ENCODE peak calls at places on chromosome 13, in nine cellular contexts. S is progenitor cell of endocrine pancreas, G is BE2C, X is GM13976, Y is GM06990, I is right atrium auricular region, R is fibroblast of the aortic adventitia, D is NB4, C is Caco-2. O is an unnamed sample.

GRCh38 chr13:71922191-71922590 is 55.2 kb upstream of the DACH1 start:
- DNase-seq in I (no peak), S (no peak), G (peak; percentile 38), Y (no peak), D (no peak), R (no peak), X (no peak), C (no peak), O (no peak)

GRCh38 chr13:57629821-57630235 is 1.7 kb upstream of the PCDH17 start:
- DNase-seq in Y (peak; percentile 37), R (peak; percentile 67), D (no peak), I (peak; percentile 93), S (peak; percentile 96), C (no peak), G (peak; percentile 98), X (peak; percentile 41), O (peak; percentile 97)

GRCh38 chr13:74062933-74063332 is 71.3 kb downstream of the KLF12 start:
- DNase-seq in D (no peak), X (peak; percentile 44), I (peak; percentile 75), S (no peak), C (no peak), Y (peak; percentile 53), G (no peak), R (peak; percentile 79), O (no peak)

GRCh38 chr13:45362939-45363338 is 22.0 kb upstream of the TPT1 start:
- DNase-seq in C (no peak), S (no peak), D (peak; percentile 84), G (no peak), R (no peak), X (no peak), I (no peak), Y (no peak), O (no peak)

GRCh38 chr13:59103004-59103768 is 1060.5 kb downstream of the DIAPH3 start:
- DNase-seq in D (no peak), S (no peak), R (peak; percentile 56), G (peak; percentile 45), C (no peak), Y (no peak), I (no peak), X (no peak), O (no peak)

GRCh38 chr13:20721454-20722357 is 18.2 kb downstream of the IL17D start:
- DNase-seq in R (peak; percentile 77), C (no peak), X (no peak), G (no peak), I (peak; percentile 44), Y (no peak), D (no peak), S (no peak), O (peak; percentile 68)

GRCh38 chr13:35953537-35954206 is 177.5 kb downstream of the DCLK1 start:
- DNase-seq in C (peak; percentile 42), I (peak; percentile 87), X (no peak), R (peak; percentile 95), Y (no peak), S (peak; percentile 43), D (peak; percentile 53), G (peak; percentile 87), O (peak; percentile 59)

GRCh38 chr13:38421590-38422560 is 72.2 kb downstream of the UFM1 start:
- DNase-seq in I (no peak), Y (no peak), R (no peak), G (no peak), C (no peak), X (no peak), S (no peak), D (no peak), O (no peak)

GRCh38 chr13:44471686-44472085 is 98.1 kb downstream of the SERP2 start:
- DNase-seq in D (no peak), R (peak; percentile 46), S (no peak), G (no peak), X (no peak), C (no peak), I (no peak), Y (no peak), O (no peak)

GRCh38 chr13:37070956-37071355 is 11.5 kb upstream of the SUPT20H start:
- DNase-seq in I (no peak), R (peak; percentile 31), Y (no peak), C (no peak), D (no peak), S (no peak), G (no peak), X (no peak), O (no peak)

GRCh38 chr13:110028311-110028710 is 241.9 kb upstream of the IRS2 start:
- DNase-seq in I (no peak), G (no peak), R (no peak), Y (no peak), S (no peak), X (no peak), D (no peak), C (no peak), O (no peak)

GRCh38 chr13:51370116-51370515 is 30.6 kb downstream of the SERPINE3 start:
- DNase-seq in S (no peak), I (no peak), R (peak; percentile 55), Y (no peak), X (no peak), D (peak; percentile 57), C (no peak), G (no peak), O (no peak)

GRCh38 chr13:49791214-49791752 is 1.2 kb downstream of the KPNA3 start:
- DNase-seq in S (no peak), Y (no peak), C (no peak), I (no peak), G (no peak), R (peak; percentile 32), X (peak; percentile 50), D (peak; percentile 77), O (no peak)

GRCh38 chr13:33191425-33192221 is 93.9 kb downstream of the STARD13 start:
- DNase-seq in D (no peak), Y (no peak), X (no peak), S (no peak), C (no peak), I (no peak), G (peak; percentile 70), R (no peak), O (no peak)

GRCh38 chr13:110227416-110227815 is 79.5 kb downstream of the COL4A1 start:
- DNase-seq in R (no peak), S (no peak), D (no peak), I (no peak), X (no peak), C (no peak), Y (no peak), G (no peak), O (no peak)

GRCh38 chr13:111283991-111284390 is 36.5 kb upstream of the TEX29 start:
- DNase-seq in C (no peak), Y (no peak), X (no peak), D (no peak), S (no peak), G (no peak), R (no peak), I (no peak), O (no peak)

GRCh38 chr13:67416047-67416925 is 186.2 kb upstream of the PCDH9 start:
- DNase-seq in I (no peak), Y (no peak), X (no peak), C (peak; percentile 48), S (peak; percentile 30), G (peak; percentile 81), R (peak; percentile 22), D (peak; percentile 29), O (peak; percentile 83)
- TF ChIP-seq CTCF in I (peak; percentile 54), Y (peak; percentile 42), X (peak; percentile 11), C (peak; percentile 60), S (peak; percentile 67), G (peak; percentile 99), R (peak; percentile 74), D (peak; percentile 90), O (peak; percentile 82)

DNA sequence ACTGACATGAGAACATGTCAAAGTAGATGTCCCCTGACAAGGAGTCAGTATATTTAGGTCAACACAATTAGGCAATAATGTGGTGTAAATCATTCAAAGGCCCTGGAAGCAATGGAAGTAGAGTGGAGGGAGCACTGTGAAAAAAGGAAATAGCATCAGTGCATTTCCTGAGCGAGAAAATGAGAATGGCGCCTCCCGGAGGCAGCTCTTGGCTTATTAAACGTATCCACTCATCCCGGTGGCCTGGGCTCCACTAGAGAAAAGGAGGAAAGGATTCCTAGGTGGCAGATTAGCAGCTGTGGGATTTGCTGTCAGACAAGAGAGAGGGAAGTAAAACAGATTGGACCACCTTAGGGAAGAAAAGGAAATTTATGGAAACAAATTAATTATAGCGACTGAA is 173.7 kb upstream of the TMTC4 start:
- DNase-seq in X (no peak), D (no peak), I (no peak), R (no peak), C (no peak), G (no peak), S (no peak), Y (no peak), O (no peak)
- TF ChIP-seq CTCF in X (no peak), D (no peak), I (no peak), R (no peak), C (no peak), G (no peak), S (no peak), Y (peak; percentile 6), O (no peak)

GRCh38 chr13:63455938-63456337 is 2040.3 kb upstream of the PCDH20 start:
- DNase-seq in S (no peak), R (no peak), Y (no peak), D (no peak), G (no peak), X (no peak), C (no peak), I (no peak), O (no peak)
- TF ChIP-seq CTCF in S (peak; percentile 40), R (no peak), Y (no peak), D (no peak), G (peak; percentile 45), X (no peak), C (peak; percentile 53), I (peak; percentile 33), O (peak; percentile 60)

GRCh38 chr13:93435651-93436050 is 209.0 kb downstream of the GPC6 start:
- DNase-seq in R (no peak), S (no peak), D (no peak), X (no peak), I (no peak), Y (no peak), G (no peak), C (no peak), O (no peak)
- TF ChIP-seq CTCF in R (no peak), S (no peak), D (no peak), X (no peak), I (no peak), Y (no peak), G (no peak), C (no peak), O (no peak)

DNA sequence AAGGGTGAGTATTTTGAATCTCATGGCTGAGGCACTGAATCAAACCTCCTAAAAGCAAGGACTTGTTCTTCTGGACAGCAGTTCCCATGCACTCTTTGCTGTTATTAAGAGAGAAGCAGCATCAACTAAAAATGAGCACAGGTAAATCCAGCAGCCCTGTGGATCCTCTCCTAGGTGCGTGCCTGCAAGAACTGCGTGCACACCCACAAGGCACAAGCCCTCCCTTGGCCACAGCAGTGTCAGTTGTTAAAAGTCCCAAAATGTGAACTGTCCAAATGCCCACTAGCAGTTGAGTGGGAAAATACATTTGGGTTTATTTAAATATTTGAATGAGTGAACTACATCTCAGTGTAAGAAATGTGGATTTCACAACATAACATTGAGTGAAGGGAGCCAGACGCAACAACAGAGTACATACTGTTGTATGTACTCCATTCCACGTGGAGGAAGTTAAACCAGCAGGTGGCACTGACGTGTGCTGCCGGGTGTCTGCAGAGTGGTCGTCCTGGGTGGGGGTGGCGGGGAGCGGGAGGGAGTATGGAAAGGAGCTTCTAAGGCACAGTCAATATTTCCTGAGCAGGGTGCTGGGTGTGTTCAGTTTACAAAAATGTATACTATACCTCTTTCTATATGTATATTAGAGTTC is 266.4 kb downstream of the NALCN start:
- DNase-seq in G (peak; percentile 49), S (no peak), R (peak; percentile 59), Y (no peak), X (no peak), D (peak; percentile 29), I (no peak), C (no peak), O (peak; percentile 63)
- TF ChIP-seq CTCF in G (peak; percentile 58), S (peak; percentile 43), R (peak; percentile 44), Y (peak; percentile 32), X (no peak), D (no peak), I (peak; percentile 38), C (no peak), O (peak; percentile 34)